ENCODE peak calls at places on chromosomes 12 and 14, in four cellular contexts. One of them, this sample, is unnamed.

GRCh38 chr12:30197392-30198047 is 413.8 kb upstream of the TMTC1 start:
- DNase-seq in activated CD8-positive, alpha-beta memory T cell treated with anti-CD3 and anti-CD28 coated beads, Interleukin-2, amount 50 U/mL, for 48 hours: no peak
- DNase-seq in cardiac fibroblast: peak; percentile 32
- DNase-seq in CD8-positive, alpha-beta T cell: no peak
- DNase-seq in this sample: no peak

GRCh38 chr14:74516451-74517155 is 23.0 kb downstream of the ISCA2 start:
- DNase-seq in CD8-positive, alpha-beta T cell: no peak
- DNase-seq in cardiac fibroblast: peak; percentile 39
- DNase-seq in activated CD8-positive, alpha-beta memory T cell treated with anti-CD3 and anti-CD28 coated beads, Interleukin-2, amount 50 U/mL, for 48 hours: no peak
- DNase-seq in this sample: no peak

GRCh38 chr12:104219361-104219892 is 3.8 kb downstream of the TXNRD1 start:
- DNase-seq in CD8-positive, alpha-beta T cell: no peak
- DNase-seq in activated CD8-positive, alpha-beta memory T cell treated with anti-CD3 and anti-CD28 coated beads, Interleukin-2, amount 50 U/mL, for 48 hours: no peak
- DNase-seq in cardiac fibroblast: peak; percentile 99
- DNase-seq in this sample: no peak

GRCh38 chr14:93005838-93006237 is 82.9 kb downstream of the CHGA start:
- DNase-seq in cardiac fibroblast: no peak
- DNase-seq in activated CD8-positive, alpha-beta memory T cell treated with anti-CD3 and anti-CD28 coated beads, Interleukin-2, amount 50 U/mL, for 48 hours: no peak
- DNase-seq in CD8-positive, alpha-beta T cell: no peak
- DNase-seq in this sample: no peak

GRCh38 chr14:75032939-75033338 is 18.3 kb downstream of the MLH3 start:
- DNase-seq in cardiac fibroblast: no peak
- DNase-seq in activated CD8-positive, alpha-beta memory T cell treated with anti-CD3 and anti-CD28 coated beads, Interleukin-2, amount 50 U/mL, for 48 hours: no peak
- DNase-seq in CD8-positive, alpha-beta T cell: no peak
- DNase-seq in this sample: no peak

GRCh38 chr12:83046019-83046418 is 359.3 kb downstream of the TMTC2 start:
- DNase-seq in activated CD8-positive, alpha-beta memory T cell treated with anti-CD3 and anti-CD28 coated beads, Interleukin-2, amount 50 U/mL, for 48 hours: no peak
- DNase-seq in cardiac fibroblast: no peak
- DNase-seq in CD8-positive, alpha-beta T cell: no peak
- DNase-seq in this sample: no peak

GRCh38 chr12:109261939-109262338 is 47.1 kb downstream of the FOXN4 start:
- DNase-seq in CD8-positive, alpha-beta T cell: no peak
- DNase-seq in activated CD8-positive, alpha-beta memory T cell treated with anti-CD3 and anti-CD28 coated beads, Interleukin-2, amount 50 U/mL, for 48 hours: no peak
- DNase-seq in cardiac fibroblast: no peak
- DNase-seq in this sample: no peak

GRCh38 chr14:89534896-89535615 is 118.0 kb upstream of the FOXN3 start:
- DNase-seq in activated CD8-positive, alpha-beta memory T cell treated with anti-CD3 and anti-CD28 coated beads, Interleukin-2, amount 50 U/mL, for 48 hours: no peak
- DNase-seq in cardiac fibroblast: peak; percentile 64
- DNase-seq in CD8-positive, alpha-beta T cell: no peak
- DNase-seq in this sample: no peak

GRCh38 chr14:35532783-35533356 is 1.1 kb upstream of the INSM2 start:
- DNase-seq in activated CD8-positive, alpha-beta memory T cell treated with anti-CD3 and anti-CD28 coated beads, Interleukin-2, amount 50 U/mL, for 48 hours: no peak
- DNase-seq in cardiac fibroblast: peak; percentile 3
- DNase-seq in CD8-positive, alpha-beta T cell: no peak
- DNase-seq in this sample: no peak

GRCh38 chr12:65156366-65156831 is 13.0 kb upstream of the LEMD3 start:
- DNase-seq in CD8-positive, alpha-beta T cell: no peak
- DNase-seq in cardiac fibroblast: peak; percentile 19
- DNase-seq in activated CD8-positive, alpha-beta memory T cell treated with anti-CD3 and anti-CD28 coated beads, Interleukin-2, amount 50 U/mL, for 48 hours: no peak
- DNase-seq in this sample: no peak

GRCh38 chr12:26123482-26123980 is 1.3 kb downstream of the BHLHE41 start:
- DNase-seq in cardiac fibroblast: no peak
- DNase-seq in activated CD8-positive, alpha-beta memory T cell treated with anti-CD3 and anti-CD28 coated beads, Interleukin-2, amount 50 U/mL, for 48 hours: no peak
- DNase-seq in CD8-positive, alpha-beta T cell: no peak
- DNase-seq in this sample: no peak

GRCh38 chr14:31926123-31926522 is 151.0 kb upstream of the ARHGAP5 start:
- DNase-seq in CD8-positive, alpha-beta T cell: peak; percentile 21
- DNase-seq in activated CD8-positive, alpha-beta memory T cell treated with anti-CD3 and anti-CD28 coated beads, Interleukin-2, amount 50 U/mL, for 48 hours: no peak
- DNase-seq in cardiac fibroblast: peak; percentile 61
- DNase-seq in this sample: peak; percentile 57

GRCh38 chr12:31732926-31733548 is 4.2 kb upstream of the AMN1 start:
- DNase-seq in CD8-positive, alpha-beta T cell: no peak
- DNase-seq in activated CD8-positive, alpha-beta memory T cell treated with anti-CD3 and anti-CD28 coated beads, Interleukin-2, amount 50 U/mL, for 48 hours: peak; percentile 79
- DNase-seq in cardiac fibroblast: peak; percentile 75
- DNase-seq in this sample: no peak

GRCh38 chr12:98188649-98189048 is 326.7 kb upstream of the TMPO start:
- DNase-seq in CD8-positive, alpha-beta T cell: no peak
- DNase-seq in cardiac fibroblast: peak; percentile 10
- DNase-seq in activated CD8-positive, alpha-beta memory T cell treated with anti-CD3 and anti-CD28 coated beads, Interleukin-2, amount 50 U/mL, for 48 hours: no peak
- DNase-seq in this sample: no peak

GRCh38 chr12:72084061-72084460 is 145.4 kb downstream of the TPH2 start:
- DNase-seq in activated CD8-positive, alpha-beta memory T cell treated with anti-CD3 and anti-CD28 coated beads, Interleukin-2, amount 50 U/mL, for 48 hours: no peak
- DNase-seq in CD8-positive, alpha-beta T cell: no peak
- DNase-seq in cardiac fibroblast: no peak
- DNase-seq in this sample: no peak

GRCh38 chr14:38122241-38122640 is 85.5 kb upstream of the SSTR1 start:
- DNase-seq in activated CD8-positive, alpha-beta memory T cell treated with anti-CD3 and anti-CD28 coated beads, Interleukin-2, amount 50 U/mL, for 48 hours: no peak
- DNase-seq in cardiac fibroblast: no peak
- DNase-seq in CD8-positive, alpha-beta T cell: no peak
- DNase-seq in this sample: no peak

GRCh38 chr12:286531-287300 is 24.1 kb upstream of the SLC6A13 start:
- DNase-seq in cardiac fibroblast: no peak
- DNase-seq in activated CD8-positive, alpha-beta memory T cell treated with anti-CD3 and anti-CD28 coated beads, Interleukin-2, amount 50 U/mL, for 48 hours: no peak
- DNase-seq in CD8-positive, alpha-beta T cell: no peak
- DNase-seq in this sample: peak; percentile 56

GRCh38 chr12:62258231-62258630 is 2.0 kb upstream of the USP15 start:
- DNase-seq in cardiac fibroblast: no peak
- DNase-seq in CD8-positive, alpha-beta T cell: no peak
- DNase-seq in activated CD8-positive, alpha-beta memory T cell treated with anti-CD3 and anti-CD28 coated beads, Interleukin-2, amount 50 U/mL, for 48 hours: no peak
- DNase-seq in this sample: no peak

GRCh38 chr12:26277511-26278246 is 82.3 kb downstream of the SSPN start:
- DNase-seq in cardiac fibroblast: no peak
- DNase-seq in activated CD8-positive, alpha-beta memory T cell treated with anti-CD3 and anti-CD28 coated beads, Interleukin-2, amount 50 U/mL, for 48 hours: no peak
- DNase-seq in CD8-positive, alpha-beta T cell: no peak
- DNase-seq in this sample: no peak

GRCh38 chr14:79583738-79584405 is 627.4 kb downstream of the DIO2 start:
- DNase-seq in activated CD8-positive, alpha-beta memory T cell treated with anti-CD3 and anti-CD28 coated beads, Interleukin-2, amount 50 U/mL, for 48 hours: no peak
- DNase-seq in CD8-positive, alpha-beta T cell: no peak
- DNase-seq in cardiac fibroblast: peak; percentile 55
- DNase-seq in this sample: no peak

GRCh38 chr14:90495357-90496276 is 98.8 kb downstream of the CALM1 start:
- DNase-seq in CD8-positive, alpha-beta T cell: peak; percentile 55
- DNase-seq in cardiac fibroblast: peak; percentile 74
- DNase-seq in activated CD8-positive, alpha-beta memory T cell treated with anti-CD3 and anti-CD28 coated beads, Interleukin-2, amount 50 U/mL, for 48 hours: peak; percentile 65
- DNase-seq in this sample: peak; percentile 32

This sample was measured in T-helper 1 cell.